ENCODE peak calls at places on chromosome 9, in eight cellular contexts. D is stimulated activated CD8-positive, alpha-beta memory T cell treated with anti-CD3 and anti-CD28 coated beads, Interleukin-4, amount 100 ng/mL, for 48 hours; N is head of caudate nucleus; Y is HS-5; C is nephron progenitor cell; S is psoas muscle; X is activated CD8-positive, alpha-beta T cell treated with anti-CD3 and anti-CD28 coated beads for 36 hours; A is NCI-H187 treated with DMSO at 0.1 percent for 48 hours. V is an unnamed sample.

GRCh38 chr9:125631391-125632085 is 75.5 kb downstream of the MAPKAP1 start:
- DNase-seq in C (no peak), S (no peak), A (no peak), Y (no peak), X (peak; percentile 48), N (no peak), D (peak; percentile 42), V (no peak)

GRCh38 chr9:35611230-35611797 is 6.3 kb downstream of the TESK1 start:
- DNase-seq in D (peak; percentile 70), Y (no peak), C (peak; percentile 49), A (no peak), X (peak; percentile 77), S (peak; percentile 51), N (peak; percentile 54), V (peak; percentile 40)

GRCh38 chr9:115596743-115597080 is 478.8 kb upstream of the TNC start:
- DNase-seq in D (no peak), X (no peak), Y (no peak), S (no peak), A (no peak), C (no peak), N (no peak), V (no peak)

GRCh38 chr9:75889977-75890540 is 414 bp upstream of the PCSK5 start:
- DNase-seq in S (peak; percentile 54), N (no peak), Y (peak; percentile 62), C (peak; percentile 15), D (peak; percentile 31), X (peak; percentile 7), A (no peak), V (no peak)

GRCh38 chr9:131271506-131271931 is 4.8 kb downstream of the FAM78A start:
- DNase-seq in C (no peak), S (peak; percentile 21), N (peak; percentile 75), X (peak; percentile 55), D (no peak), A (no peak), Y (no peak), V (no peak)

GRCh38 chr9:93136011-93136440 is 2.0 kb upstream of the NINJ1 start:
- DNase-seq in Y (no peak), X (no peak), C (no peak), S (no peak), N (no peak), D (no peak), A (no peak), V (no peak)

GRCh38 chr9:17776735-17777134 is 197.9 kb downstream of the SH3GL2 start:
- DNase-seq in N (no peak), C (no peak), D (no peak), S (no peak), X (no peak), Y (no peak), A (no peak), V (no peak)

GRCh38 chr9:98226968-98227367 is 28.5 kb downstream of the TBC1D2 start:
- DNase-seq in S (no peak), D (no peak), X (no peak), A (no peak), N (no peak), Y (no peak), C (no peak), V (no peak)

GRCh38 chr9:131736440-131736839 is 3.4 kb downstream of the RAPGEF1 start:
- DNase-seq in Y (no peak), N (no peak), A (no peak), X (no peak), D (no peak), C (no peak), S (no peak), V (no peak)

GRCh38 chr9:115945009-115945431 is 208.6 kb upstream of the PAPPA start:
- DNase-seq in N (no peak), C (no peak), S (no peak), A (no peak), Y (no peak), D (no peak), X (no peak), V (no peak)

GRCh38 chr9:38146844-38147243 is 77.8 kb upstream of the SHB start:
- DNase-seq in X (no peak), A (no peak), Y (no peak), C (no peak), D (no peak), N (no peak), S (no peak), V (no peak)

GRCh38 chr9:93231121-93231694 is 47.3 kb downstream of the WNK2 start:
- DNase-seq in D (no peak), A (no peak), X (no peak), C (no peak), Y (no peak), N (no peak), S (peak; percentile 44), V (no peak)

GRCh38 chr9:87827341-87827740 is 55.3 kb upstream of the SPATA31E1 start:
- DNase-seq in D (no peak), Y (no peak), C (no peak), S (no peak), X (no peak), N (no peak), A (no peak), V (no peak)

GRCh38 chr9:121686930-121687541 is 35.6 kb downstream of the DAB2IP start:
- DNase-seq in C (peak; percentile 81), X (peak; percentile 88), D (peak; percentile 87), A (no peak), Y (no peak), S (peak; percentile 81), N (peak; percentile 78), V (peak; percentile 61)

GRCh38 chr9:134830126-134830525 is 50.5 kb upstream of the FCN2 start:
- DNase-seq in X (no peak), A (no peak), S (no peak), N (no peak), Y (no peak), C (no peak), D (no peak), V (no peak)

GRCh38 chr9:96160168-96160567 is 141.8 kb downstream of the HSD17B3 start:
- DNase-seq in D (no peak), X (no peak), A (no peak), C (no peak), Y (no peak), S (no peak), N (no peak), V (no peak)

GRCh38 chr9:93651521-93651950 is 75.2 kb downstream of the PHF2 start:
- DNase-seq in A (no peak), X (no peak), D (no peak), Y (no peak), C (no peak), N (no peak), S (no peak), V (no peak)

GRCh38 chr9:22044583-22044982 is 35.5 kb upstream of the CDKN2B start:
- DNase-seq in Y (peak; percentile 80), C (no peak), D (no peak), S (no peak), A (no peak), X (no peak), N (no peak), V (no peak)

GRCh38 chr9:95078934-95079333 is 238.6 kb downstream of the FANCC start:
- DNase-seq in A (no peak), D (no peak), S (no peak), Y (no peak), X (no peak), N (no peak), C (no peak), V (no peak)

GRCh38 chr9:137313326-137313920 is 11.4 kb upstream of the NRARP start:
- DNase-seq in D (no peak), X (no peak), A (no peak), Y (no peak), S (no peak), N (peak; percentile 2), C (no peak), V (no peak)

GRCh38 chr9:125377584-125378250 is 116.1 kb downstream of the GAPVD1 start:
- DNase-seq in Y (no peak), X (no peak), N (no peak), S (no peak), C (no peak), D (no peak), A (no peak), V (no peak)

GRCh38 chr9:106868565-106868964 is 5.6 kb downstream of the ZNF462 start:
- DNase-seq in S (peak; percentile 37), N (no peak), X (no peak), Y (no peak), D (no peak), C (no peak), A (no peak), V (no peak)